ENCODE peak calls at places on chromosomes 5 and 9, in eight cellular contexts. V is NCI-H82, S is fibroblast of pulmonary artery, I is KG1, W is lung, L is transverse colon, J is sigmoid colon, D is T-helper 2 cell. N is an unnamed sample.

GRCh38 chr5:69467442-69468225 is 25.0 kb upstream of the OCLN start:
- DNase-seq in V (no peak), I (no peak), J (no peak), L (no peak), D (no peak), W (no peak), S (no peak), N (no peak)

GRCh38 chr9:76026796-76027195 is 136.3 kb downstream of the PCSK5 start:
- DNase-seq in D (no peak), L (no peak), V (no peak), I (no peak), W (no peak), S (no peak), J (no peak), N (no peak)

GRCh38 chr5:50967388-50968039 is 301.1 kb downstream of the PARP8 start:
- DNase-seq in W (no peak), I (no peak), V (no peak), J (no peak), S (no peak), L (no peak), D (no peak), N (no peak)

GRCh38 chr5:142713151-142713706 is 27.3 kb upstream of the FGF1 start:
- DNase-seq in D (peak), V (peak), J (peak), L (peak), W (peak), S (peak), I (peak), N (peak)

GRCh38 chr5:154388842-154389241 is 57.0 kb upstream of the SAP30L start:
- DNase-seq in I (no peak), J (no peak), L (no peak), V (no peak), S (no peak), D (no peak), W (no peak), N (no peak)

GRCh38 chr5:150411245-150411979 is 1.3 kb downstream of the CD74 start:
- DNase-seq in J (no peak), W (peak), S (peak), D (no peak), I (no peak), V (peak), L (peak), N (no peak)

GRCh38 chr5:76500633-76501393 is 97.7 kb downstream of the IQGAP2 start:
- DNase-seq in I (no peak), J (no peak), W (no peak), D (no peak), S (no peak), L (no peak), V (no peak), N (no peak)

GRCh38 chr9:77906991-77907390 is 124.6 kb downstream of the GNAQ start:
- DNase-seq in I (no peak), D (no peak), J (no peak), L (no peak), V (no peak), W (no peak), S (no peak), N (no peak)

GRCh38 chr9:78858266-78858665 is 561.3 kb downstream of the PSAT1 start:
- DNase-seq in W (no peak), I (no peak), V (no peak), L (no peak), S (no peak), D (no peak), J (no peak), N (no peak)

GRCh38 chr9:16344343-16344742 is 526.1 kb downstream of the BNC2 start:
- DNase-seq in L (no peak), W (no peak), D (no peak), S (peak), I (no peak), V (no peak), J (no peak), N (no peak)

GRCh38 chr5:57764479-57765089 is 282.0 kb upstream of the ACTBL2 start:
- DNase-seq in W (no peak), L (no peak), I (no peak), S (no peak), J (no peak), V (peak), D (no peak), N (no peak)

GRCh38 chr5:90941002-90941720 is 382.6 kb downstream of the ADGRV1 start:
- DNase-seq in L (no peak), V (no peak), I (no peak), D (no peak), W (no peak), J (no peak), S (no peak), N (no peak)

GRCh38 chr5:150692276-150692675 is 8.6 kb downstream of the RBM22 start:
- DNase-seq in D (no peak), L (no peak), V (no peak), W (no peak), I (no peak), S (no peak), J (no peak), N (no peak)

GRCh38 chr5:150619359-150620230 is 20.9 kb upstream of the SYNPO start:
- DNase-seq in D (no peak), L (no peak), W (peak), V (no peak), S (peak), I (no peak), J (no peak), N (no peak)

GRCh38 chr9:3963266-3964019 is 336.4 kb downstream of the GLIS3 start:
- DNase-seq in S (peak), J (peak), D (no peak), W (no peak), L (no peak), V (no peak), I (no peak), N (no peak)

GRCh38 chr9:132077881-132078280 is 1.8 kb downstream of the MED27 start:
- DNase-seq in L (no peak), V (no peak), J (no peak), W (no peak), I (no peak), S (peak), D (no peak), N (no peak)

GRCh38 chr5:24188196-24188595 is 456.6 kb downstream of the CDH10 start:
- DNase-seq in S (peak), L (no peak), W (no peak), V (no peak), D (no peak), J (no peak), I (no peak), N (no peak)

GRCh38 chr9:136965771-136966484 is 11.4 kb upstream of the PTGDS start:
- DNase-seq in D (no peak), J (no peak), L (no peak), S (no peak), V (no peak), W (no peak), I (no peak), N (no peak)

GRCh38 chr9:91163773-91164471 is 197.8 kb downstream of the AUH start:
- DNase-seq in D (no peak), I (no peak), W (no peak), S (no peak), V (no peak), J (no peak), L (peak), N (no peak)

GRCh38 chr9:113310538-113310937 is 7.4 kb upstream of the RNF183 start:
- DNase-seq in J (no peak), D (no peak), I (no peak), W (no peak), L (no peak), V (no peak), S (peak), N (no peak)

N was measured in esophagus muscularis mucosa.